ENCODE peak calls at places on chromosomes 6 and 20, in ten cellular contexts. N is heart right ventricle, R is progenitor cell of endocrine pancreas, G is PC-9, T is psoas muscle, B is AG10803, O is fibroblast of mammary gland, S is HepG2, L is pancreas, H is Calu3. W is an unnamed sample.

GRCh38 chr20:15702161-15702560 is 871.1 kb downstream of the KIF16B start:
- DNase-seq in N (no peak), T (no peak), O (peak; percentile 50), H (no peak), R (no peak), S (no peak), G (no peak), L (no peak), B (no peak), W (no peak)

GRCh38 chr6:81768150-81768942 is 15.9 kb upstream of the TENT5A start:
- DNase-seq in H (no peak), L (no peak), O (no peak), R (no peak), G (no peak), S (peak; percentile 37), B (no peak), N (no peak), T (no peak), W (no peak)

GRCh38 chr6:159110013-159110412 is 59.2 kb upstream of the FNDC1 start:
- DNase-seq in N (no peak), H (peak; percentile 27), S (peak; percentile 23), B (peak; percentile 49), G (no peak), L (no peak), O (peak; percentile 66), R (no peak), T (no peak), W (no peak)

GRCh38 chr20:7770578-7770977 is 169.7 kb downstream of the HAO1 start:
- DNase-seq in L (no peak), S (no peak), N (no peak), G (no peak), T (no peak), O (peak; percentile 15), R (no peak), B (no peak), H (no peak), W (no peak)

GRCh38 chr6:72861935-72862432 is 240.1 kb downstream of the KCNQ5 start:
- DNase-seq in N (no peak), L (no peak), S (no peak), B (peak; percentile 77), T (peak; percentile 44), R (no peak), G (no peak), H (no peak), O (peak; percentile 64), W (no peak)

GRCh38 chr6:24107294-24107693 is 18.7 kb upstream of the NRSN1 start:
- DNase-seq in R (no peak), S (no peak), N (no peak), G (no peak), H (no peak), L (no peak), T (no peak), B (no peak), O (no peak), W (no peak)

GRCh38 chr20:56179051-56179450 is 69.5 kb upstream of the MC3R start:
- DNase-seq in H (no peak), L (no peak), B (no peak), S (no peak), G (no peak), R (no peak), N (no peak), T (no peak), O (no peak), W (no peak)

GRCh38 chr6:106108129-106108528 is 22.0 kb downstream of the PRDM1 start:
- DNase-seq in S (no peak), O (no peak), B (no peak), T (no peak), N (no peak), H (no peak), R (no peak), G (no peak), L (no peak), W (no peak)

DNA sequence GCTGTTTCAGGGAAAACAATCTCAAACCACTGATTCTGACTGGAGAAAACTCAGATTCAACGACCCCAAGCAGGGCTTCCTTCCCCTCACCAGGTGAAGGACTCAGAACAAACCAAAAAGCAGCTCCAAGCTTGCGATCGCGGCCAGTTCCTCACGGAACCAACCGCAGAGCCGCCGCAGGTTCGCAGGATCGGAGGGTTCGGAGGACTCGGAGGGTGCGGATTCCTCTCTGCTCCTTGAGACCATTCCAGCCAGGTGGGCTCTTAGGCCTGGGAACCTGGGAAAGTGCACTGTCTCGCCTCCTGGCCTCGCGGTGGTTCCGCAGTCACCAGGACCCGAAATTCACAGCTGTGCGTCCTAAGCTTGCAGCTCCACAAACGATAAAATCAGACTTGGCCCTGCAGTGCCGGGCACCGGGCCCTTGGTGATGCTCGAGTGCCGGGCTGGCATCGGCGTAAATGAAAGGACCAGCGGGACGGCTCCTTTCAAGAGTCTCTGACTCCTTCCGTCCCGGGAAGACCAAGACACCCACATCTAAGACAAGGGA is 70.0 kb upstream of the PRSS16 start:
- DNase-seq in N (peak; percentile 65), H (peak; percentile 92), B (peak; percentile 83), T (peak; percentile 76), R (peak; percentile 72), G (peak; percentile 88), S (peak; percentile 65), O (peak; percentile 85), L (peak; percentile 74), W (no peak)
- TF ChIP-seq CTCF in N (peak; percentile 54), H (peak; percentile 45), B (peak; percentile 53), T (peak; percentile 34), R (peak; percentile 58), G (peak; percentile 67), S (peak; percentile 58), O (peak; percentile 41), L (no peak), W (peak; percentile 18)

GRCh38 chr6:145044606-145045275 is 690.6 kb downstream of the EPM2A start:
- DNase-seq in G (no peak), B (peak; percentile 80), T (no peak), O (peak; percentile 93), R (no peak), N (no peak), H (no peak), S (no peak), L (no peak), W (no peak)

GRCh38 chr6:145036848-145037567 is 698.3 kb downstream of the EPM2A start:
- DNase-seq in G (no peak), T (no peak), R (no peak), B (no peak), S (no peak), L (no peak), H (no peak), O (peak; percentile 38), N (no peak), W (no peak)

GRCh38 chr6:145043926-145044500 is 691.3 kb downstream of the EPM2A start:
- DNase-seq in R (no peak), O (no peak), G (no peak), S (no peak), N (no peak), L (no peak), T (no peak), H (no peak), B (no peak), W (no peak)

DNA sequence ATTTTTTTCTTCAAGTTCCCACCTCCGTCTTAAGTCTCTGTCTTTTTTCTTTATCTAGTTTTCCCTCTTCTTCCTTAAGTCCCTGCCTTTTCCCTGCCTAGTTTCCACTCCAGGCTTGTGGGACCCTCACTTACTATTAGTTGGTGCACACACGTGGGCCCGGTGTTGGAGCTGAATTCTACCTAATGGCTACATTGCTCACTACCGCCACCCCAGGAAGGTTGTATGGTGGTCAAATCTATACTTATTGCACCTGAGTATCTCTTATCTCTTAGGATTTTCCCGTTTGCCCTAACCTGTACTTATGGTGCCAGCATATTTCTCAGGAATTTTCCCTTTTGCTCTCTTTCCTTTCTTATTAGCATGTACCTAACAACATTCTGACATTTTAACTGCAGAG is 692.8 kb downstream of the EPM2A start:
- DNase-seq in N (no peak), S (peak; percentile 33), B (no peak), L (no peak), G (no peak), R (no peak), O (no peak), H (peak; percentile 5), T (no peak), W (no peak)
- TF ChIP-seq CTCF in N (no peak), S (peak; percentile 56), B (no peak), L (no peak), G (no peak), R (no peak), O (peak; percentile 24), H (no peak), T (no peak), W (no peak)

DNA sequence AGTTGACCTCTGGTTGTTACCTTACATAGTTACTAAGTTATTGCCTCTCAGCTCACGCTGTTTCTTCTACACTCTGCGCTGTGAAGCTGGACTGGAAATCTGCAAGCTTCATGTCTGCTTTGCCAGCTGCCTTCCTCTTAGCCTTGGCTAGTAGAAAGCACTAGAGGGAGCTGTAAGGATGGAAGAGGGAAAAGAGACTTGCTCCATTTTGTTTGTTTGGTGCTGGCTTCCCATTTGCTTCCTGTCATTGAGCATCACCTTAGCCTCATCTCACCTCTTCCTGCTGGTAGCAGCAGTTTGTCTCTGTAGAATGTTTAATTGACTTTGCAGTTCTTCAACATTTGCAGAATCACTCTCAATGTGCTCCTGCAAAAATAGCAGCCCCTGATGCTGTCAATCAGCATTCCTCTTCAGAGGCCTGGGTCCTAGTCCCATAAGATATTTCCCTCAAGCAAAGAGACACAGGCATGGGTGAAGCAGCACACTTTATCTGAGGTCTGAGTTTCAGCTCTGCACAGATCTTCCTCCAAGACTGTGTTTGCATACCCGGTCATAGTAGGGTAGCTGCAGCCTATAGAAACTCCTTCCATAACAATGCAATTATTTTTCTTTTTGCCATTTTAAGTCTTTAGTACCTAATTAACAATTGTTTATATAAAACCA is 302.2 kb upstream of the EPHA7 start:
- DNase-seq in S (peak; percentile 1), T (no peak), H (no peak), N (no peak), R (no peak), L (no peak), B (no peak), O (peak; percentile 64), G (peak; percentile 2), W (no peak)
- TF ChIP-seq CTCF in S (peak; percentile 39), T (no peak), H (no peak), N (peak; percentile 41), R (peak; percentile 54), L (no peak), B (no peak), O (peak; percentile 81), G (no peak), W (peak; percentile 62)

GRCh38 chr6:8131265-8131897 is 29.0 kb upstream of the EEF1E1 start:
- DNase-seq in H (peak; percentile 64), T (no peak), L (peak; percentile 20), O (peak; percentile 71), N (no peak), G (peak; percentile 58), R (peak; percentile 51), S (peak; percentile 77), B (peak; percentile 65), W (no peak)
- TF ChIP-seq CTCF in H (peak; percentile 43), T (peak; percentile 12), L (no peak), O (peak; percentile 59), N (peak; percentile 61), G (peak; percentile 69), R (peak; percentile 78), S (peak; percentile 90), B (peak; percentile 77), W (peak; percentile 74)

GRCh38 chr6:127550403-127550802 is 26.6 kb upstream of the C6orf58 start:
- DNase-seq in S (no peak), O (peak; percentile 74), N (no peak), G (no peak), H (no peak), R (no peak), B (peak; percentile 53), L (no peak), T (no peak), W (no peak)

GRCh38 chr6:127547215-127547614 is 28.1 kb upstream of the MTCL3 start:
- DNase-seq in H (no peak), L (no peak), B (no peak), T (no peak), O (peak; percentile 18), G (no peak), R (no peak), S (no peak), N (no peak), W (no peak)

GRCh38 chr6:127547909-127548649 is 28.9 kb upstream of the C6orf58 start:
- DNase-seq in N (no peak), L (no peak), R (no peak), O (peak; percentile 26), S (no peak), B (peak; percentile 14), G (no peak), H (no peak), T (no peak), W (no peak)
- TF ChIP-seq CTCF in N (no peak), L (no peak), R (no peak), O (peak; percentile 37), S (no peak), B (peak; percentile 49), G (peak; percentile 56), H (peak; percentile 22), T (no peak), W (peak; percentile 15)